ENCODE peak calls at places on chromosomes 6 and 20, in five cellular contexts. G is fibroblast of lung, O is HFF-Myc, L is transverse colon, T is brain microvascular endothelial cell. Q is an unnamed sample.

GRCh38 chr6:170287371-170287876 is 3.5 kb downstream of the DLL1 start:
- DNase-seq in G (no peak), O (no peak), L (no peak), T (no peak), Q (no peak)

GRCh38 chr6:25219581-25220249 is 59.5 kb upstream of the CARMIL1 start:
- DNase-seq in G (no peak), O (no peak), L (no peak), T (no peak), Q (peak)

GRCh38 chr20:1811621-1812498 is 83.3 kb upstream of the SIRPA start:
- DNase-seq in G (peak), O (no peak), L (no peak), T (no peak), Q (no peak)

GRCh38 chr20:37880726-37881591 is 22.0 kb upstream of the VSTM2L start:
- DNase-seq in G (no peak), O (no peak), L (no peak), T (no peak), Q (no peak)

GRCh38 chr6:44176935-44177509 is 18.4 kb downstream of the CAPN11 start:
- DNase-seq in G (no peak), O (no peak), L (no peak), T (no peak), Q (no peak)

GRCh38 chr20:63536997-63537524 is at the start of gene PTK6:
- DNase-seq in G (no peak), O (no peak), L (peak), T (no peak), Q (no peak)

GRCh38 chr6:158718431-158719126 is 68.7 kb downstream of the SYTL3 start:
- DNase-seq in G (no peak), O (no peak), L (peak), T (peak), Q (no peak)

GRCh38 chr20:36462440-36463211 is 78.7 kb upstream of the MYL9 start:
- DNase-seq in G (peak), O (no peak), L (peak), T (peak), Q (peak)

GRCh38 chr6:126033696-126034095 is 47.4 kb downstream of the TRMT11 start:
- DNase-seq in G (peak), O (peak), L (peak), T (peak), Q (peak)

GRCh38 chr6:107578642-107579332 is 88.9 kb downstream of the SOBP start:
- DNase-seq in G (no peak), O (no peak), L (no peak), T (no peak), Q (no peak)
- H3K4me3 ChIP-seq in G (no peak), O (no peak), L (no peak), T (no peak), Q (no peak)

GRCh38 chr20:23200914-23201313 is 114.8 kb upstream of the CD93 start:
- DNase-seq in G (peak), O (no peak), L (peak), T (peak), Q (peak)
- TF ChIP-seq CTCF in G (no peak), O (peak), L (peak), T (peak), Q (peak)

DNA sequence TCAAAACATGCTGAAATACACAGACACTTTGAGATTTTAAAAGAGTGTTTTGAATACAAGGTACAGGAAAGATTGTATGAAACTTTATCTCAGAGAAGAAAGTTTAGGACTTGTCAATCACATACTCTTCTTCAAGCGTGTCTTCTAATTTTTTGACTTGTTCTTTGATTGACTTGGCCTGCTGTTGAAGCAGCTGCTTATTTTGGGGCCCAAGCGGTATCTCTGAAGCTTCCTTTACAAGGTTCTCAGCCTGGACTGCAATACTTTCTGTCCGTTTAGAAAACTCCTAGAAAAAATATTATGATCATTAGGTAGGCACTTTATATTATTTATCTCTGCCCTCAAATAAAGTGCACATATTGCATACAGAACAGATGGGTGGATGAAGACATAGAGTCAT is 201.3 kb downstream of the SYNE1 start:
- DNase-seq in G (no peak), O (no peak), L (no peak), T (no peak), Q (no peak)
- H3K4me3 ChIP-seq in G (no peak), O (no peak), L (no peak), T (no peak), Q (no peak)

DNA sequence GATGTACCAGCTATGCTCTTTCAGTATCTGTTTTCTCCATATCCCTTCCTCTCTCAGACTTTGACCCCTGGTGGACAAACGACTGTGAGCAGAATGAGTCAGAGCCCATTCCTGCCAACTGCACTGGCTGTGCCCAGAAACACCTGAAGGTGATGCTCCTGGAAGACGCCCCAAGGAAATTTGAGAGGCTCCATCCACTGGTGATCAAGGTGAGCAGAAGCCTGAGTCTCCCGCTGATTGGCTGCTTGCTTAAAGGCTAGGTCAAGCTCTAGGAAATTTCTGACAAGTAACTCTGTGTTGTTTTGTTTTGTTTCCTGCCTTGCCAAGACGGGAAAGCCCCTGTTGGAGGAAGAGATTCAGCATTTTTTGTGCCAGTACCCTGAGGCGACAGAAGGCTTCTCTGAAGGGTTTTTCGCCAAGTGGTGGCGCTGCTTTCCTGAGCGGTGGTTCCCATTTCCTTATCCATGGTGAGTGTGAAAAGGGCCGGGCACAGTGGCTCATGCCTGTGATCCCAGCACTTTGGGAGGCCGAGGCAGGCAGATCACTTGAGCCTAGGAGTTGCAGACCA is 28.6 kb downstream of the C6orf89 start:
- DNase-seq in G (peak), O (no peak), L (peak), T (no peak), Q (no peak)
- TF ChIP-seq CTCF in G (peak), O (peak), L (peak), T (peak), Q (peak)

Q was measured in foreskin fibroblast.